ENCODE peak calls at places on chromosomes 1 and 21, in four cellular contexts. R, Z, W and I are unnamed samples.

GRCh38 chr1:154608522-154609294 is 722 bp upstream of the ADAR start:
- DNase-seq in R (peak; percentile 75), W (peak; percentile 79), Z (peak; percentile 59), I (peak; percentile 71)

GRCh38 chr1:14850563-14850962 is 252.1 kb downstream of the KAZN start:
- DNase-seq in W (no peak), Z (peak; percentile 1), R (no peak), I (no peak)

GRCh38 chr1:243447342-243447741 is 191.5 kb downstream of the SDCCAG8 start:
- DNase-seq in Z (no peak), W (no peak), R (no peak), I (no peak)

GRCh38 chr1:199029855-199030254 is 391.0 kb downstream of the PTPRC start:
- DNase-seq in Z (no peak), W (no peak), R (no peak), I (no peak)

GRCh38 chr1:235004840-235005391 is 123.7 kb downstream of the TOMM20 start:
- DNase-seq in R (no peak), W (no peak), Z (no peak), I (no peak)

GRCh38 chr1:150148834-150149489 is 754 bp upstream of the PLEKHO1 start:
- DNase-seq in R (no peak), Z (no peak), W (no peak), I (peak; percentile 51)

GRCh38 chr1:32197837-32198236 is 2.6 kb upstream of the CCDC28B start:
- DNase-seq in R (no peak), W (no peak), Z (no peak), I (no peak)

GRCh38 chr1:234841710-234842231 is 231.8 kb upstream of the IRF2BP2 start:
- DNase-seq in Z (no peak), W (no peak), R (no peak), I (no peak)

GRCh38 chr1:7679873-7680790 is 91.0 kb upstream of the VAMP3 start:
- DNase-seq in R (no peak), Z (peak; percentile 57), W (peak; percentile 47), I (no peak)

GRCh38 chr1:7511381-7511780 is 259.7 kb upstream of the VAMP3 start:
- DNase-seq in Z (no peak), W (no peak), R (no peak), I (no peak)

DNA sequence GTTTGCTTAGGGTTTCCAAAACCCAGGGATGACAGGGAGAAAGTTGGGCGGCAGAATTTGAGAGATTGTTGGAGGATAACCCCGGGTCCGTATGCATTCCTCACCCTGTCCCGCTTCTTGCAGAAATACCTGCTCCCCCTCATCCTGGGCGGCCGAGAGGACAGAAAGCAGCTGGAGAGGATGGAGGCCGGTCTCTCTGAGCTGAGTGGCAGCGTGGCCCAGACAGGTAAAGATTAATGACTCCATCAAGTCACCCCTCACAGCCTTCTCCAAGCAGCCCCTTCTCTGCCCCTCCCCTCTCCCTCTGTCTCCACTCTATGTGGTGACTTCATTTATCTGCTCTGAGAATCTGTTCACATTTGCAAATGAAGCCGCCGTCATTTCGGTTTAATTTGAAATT is 148.1 kb downstream of the PEX14 start:
- DNase-seq in R (no peak), W (no peak), Z (no peak), I (no peak)
- H3K9me3 ChIP-seq in R (no peaks in the 10 kb centered on the region), W (no peaks in the 10 kb centered on the region), Z (no peaks in the 10 kb centered on the region), I (no peaks in the 10 kb centered on the region)

GRCh38 chr1:247184254-247184653 is 12.4 kb upstream of the ZNF124 start:
- DNase-seq in Z (no peak), W (no peak), R (no peak), I (no peak)
- H3K9me3 ChIP-seq in Z (peaks cover 34% of the 10 kb centered on the region), W (peaks cover 5% of the 10 kb centered on the region), R (peaks cover 51% of the 10 kb centered on the region), I (peaks cover 4% of the 10 kb centered on the region)

GRCh38 chr1:238111081-238111480 is 220.4 kb upstream of the ZP4 start:
- DNase-seq in W (no peak), Z (no peak), R (no peak), I (no peak)
- H3K9me3 ChIP-seq in W (no peaks in the 10 kb centered on the region), Z (no peaks in the 10 kb centered on the region), R (no peaks in the 10 kb centered on the region), I (no peaks in the 10 kb centered on the region)

GRCh38 chr1:17991996-17992395 is 115.6 kb upstream of the IGSF21 start:
- DNase-seq in W (no peak), R (no peak), Z (no peak), I (no peak)
- H3K9me3 ChIP-seq in W (no peaks in the 10 kb centered on the region), R (no peaks in the 10 kb centered on the region), Z (no peaks in the 10 kb centered on the region), I (no peaks in the 10 kb centered on the region)

DNA sequence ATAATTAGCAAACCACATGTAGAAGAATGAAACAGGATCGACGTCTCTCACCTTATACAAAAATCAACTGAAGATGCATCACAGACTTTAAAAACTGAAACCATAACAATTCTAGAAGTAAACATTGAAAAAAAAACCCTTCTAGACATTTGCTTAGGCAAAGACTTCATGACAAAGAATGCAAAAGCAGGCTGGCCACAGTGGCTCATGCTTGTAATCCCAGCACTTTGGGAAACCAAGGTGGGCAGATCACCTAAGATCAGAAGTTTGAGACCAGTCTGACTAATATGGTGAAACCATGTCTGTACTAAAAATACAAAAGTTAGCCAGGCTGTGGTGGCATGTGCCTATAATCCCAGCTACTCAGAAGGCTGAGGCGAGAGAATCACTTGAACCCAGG is 1351.7 kb downstream of the MRPL39 start:
- DNase-seq in Z (no peak), W (no peak), R (no peak), I (no peak)
- H3K9me3 ChIP-seq in Z (no peaks in the 10 kb centered on the region), W (no peaks in the 10 kb centered on the region), R (no peaks in the 10 kb centered on the region), I (no peaks in the 10 kb centered on the region)

DNA sequence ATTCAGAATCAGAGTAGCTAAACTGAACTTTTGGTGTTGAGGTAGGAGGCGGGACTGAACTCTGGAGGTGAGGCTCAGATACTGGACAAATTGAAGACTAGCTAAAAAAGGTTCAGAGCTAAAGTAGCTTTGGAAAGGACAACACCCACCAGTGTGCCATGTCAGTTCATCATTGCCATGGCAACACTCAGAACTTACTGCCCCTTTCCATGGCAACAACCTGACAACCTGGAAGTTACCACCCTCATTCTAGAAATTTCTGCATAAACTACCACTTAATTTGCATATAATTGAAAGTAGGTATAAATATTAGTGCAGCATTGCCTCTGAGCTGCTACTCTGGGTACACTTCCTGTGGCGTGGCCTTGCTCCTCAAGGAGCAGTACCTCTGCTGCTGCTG is 30.3 kb upstream of the POGK start:
- DNase-seq in W (no peak), R (no peak), Z (no peak), I (no peak)
- H3K9me3 ChIP-seq in W (no peaks in the 10 kb centered on the region), R (no peaks in the 10 kb centered on the region), Z (no peaks in the 10 kb centered on the region), I (no peaks in the 10 kb centered on the region)

DNA sequence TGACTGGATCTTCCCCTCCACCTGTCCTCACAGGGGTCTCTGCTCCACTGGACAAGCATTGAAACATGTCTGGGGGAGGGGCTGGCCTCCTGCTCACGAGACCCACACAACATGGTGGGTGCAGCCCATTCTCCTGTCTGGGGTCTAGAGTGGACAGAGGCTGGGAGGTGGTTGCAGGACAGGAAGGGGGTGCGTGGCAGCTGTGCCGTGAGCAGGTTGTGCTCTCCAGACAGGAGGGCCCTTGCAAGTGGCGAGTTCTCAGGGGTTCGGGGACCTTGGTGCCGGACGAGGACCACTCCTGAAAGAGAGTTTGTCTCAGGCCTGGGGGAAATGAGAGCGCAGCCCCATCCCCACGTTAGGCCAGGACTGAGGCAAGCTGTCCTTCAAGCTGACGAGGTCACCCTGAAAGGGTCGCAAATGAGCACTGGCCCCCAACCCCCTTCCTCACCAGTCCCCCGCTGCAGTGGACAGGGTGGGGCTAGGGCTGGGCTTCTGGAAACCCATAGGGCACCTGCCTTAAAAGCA is 21.2 kb upstream of the TTC34 start:
- DNase-seq in W (no peak), R (no peak), Z (no peak), I (no peak)
- H3K9me3 ChIP-seq in W (peaks cover 96% of the 10 kb centered on the region), R (peaks cover 3% of the 10 kb centered on the region), Z (no peaks in the 10 kb centered on the region), I (no peaks in the 10 kb centered on the region)

DNA sequence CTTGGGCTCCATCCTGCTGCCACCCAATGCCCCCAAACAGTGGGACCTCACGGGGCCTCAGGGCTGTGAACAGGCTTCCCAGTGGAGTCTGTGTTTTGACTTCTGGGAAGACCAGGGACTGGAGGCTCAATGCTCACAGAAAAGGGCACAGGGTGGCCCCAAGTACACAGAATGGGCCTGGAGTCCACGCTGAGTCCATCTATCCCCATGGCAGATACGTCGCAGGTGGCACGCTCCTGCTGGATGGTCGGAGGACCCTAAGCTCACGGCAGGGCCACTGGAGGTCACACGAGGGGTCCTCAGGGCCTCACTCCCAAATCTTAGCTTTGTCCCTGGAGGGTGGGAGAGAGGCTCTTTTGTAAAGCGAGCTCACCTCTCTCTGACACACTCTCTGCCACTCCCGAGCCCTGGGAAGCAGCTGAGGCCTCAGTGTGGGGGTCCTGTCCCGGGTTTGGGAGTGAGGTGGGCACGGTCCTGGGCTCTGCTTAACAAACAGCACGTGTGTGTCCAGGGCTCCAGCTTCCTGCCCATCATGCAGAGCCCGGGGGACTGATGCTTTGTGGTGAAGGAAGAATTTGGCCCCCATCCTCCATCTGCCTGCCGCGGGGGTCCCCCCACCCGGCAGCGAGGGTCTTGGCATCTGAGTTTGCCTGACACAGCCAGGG is 27.2 kb upstream of the TTC34 start:
- DNase-seq in R (no peak), Z (no peak), W (no peak), I (no peak)
- H3K9me3 ChIP-seq in R (peaks cover 14% of the 10 kb centered on the region), Z (no peaks in the 10 kb centered on the region), W (peaks cover 97% of the 10 kb centered on the region), I (no peaks in the 10 kb centered on the region)

DNA sequence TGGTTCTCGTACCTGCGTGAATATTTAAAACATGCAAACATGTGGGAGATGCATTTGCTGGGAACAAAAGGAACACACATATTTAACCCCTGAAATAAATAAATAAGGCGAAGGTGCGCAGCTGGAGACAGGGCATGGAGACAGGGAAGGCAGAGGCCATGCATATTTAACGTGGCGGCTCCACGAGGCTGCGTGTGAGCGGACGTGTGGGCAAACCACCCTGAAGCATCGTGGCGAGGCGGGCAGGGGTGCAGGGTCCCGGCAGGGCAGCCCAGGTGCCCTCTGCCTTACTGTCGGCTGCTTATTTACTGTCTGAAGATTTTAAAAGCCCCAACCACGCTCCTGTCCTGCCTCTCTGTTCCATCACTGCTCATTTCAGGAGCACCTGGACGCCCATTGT is 104.0 kb upstream of the ACTRT2 start:
- DNase-seq in R (no peak), Z (no peak), W (no peak), I (no peak)
- H3K9me3 ChIP-seq in R (no peaks in the 10 kb centered on the region), Z (no peaks in the 10 kb centered on the region), W (peaks cover 86% of the 10 kb centered on the region), I (no peaks in the 10 kb centered on the region)

DNA sequence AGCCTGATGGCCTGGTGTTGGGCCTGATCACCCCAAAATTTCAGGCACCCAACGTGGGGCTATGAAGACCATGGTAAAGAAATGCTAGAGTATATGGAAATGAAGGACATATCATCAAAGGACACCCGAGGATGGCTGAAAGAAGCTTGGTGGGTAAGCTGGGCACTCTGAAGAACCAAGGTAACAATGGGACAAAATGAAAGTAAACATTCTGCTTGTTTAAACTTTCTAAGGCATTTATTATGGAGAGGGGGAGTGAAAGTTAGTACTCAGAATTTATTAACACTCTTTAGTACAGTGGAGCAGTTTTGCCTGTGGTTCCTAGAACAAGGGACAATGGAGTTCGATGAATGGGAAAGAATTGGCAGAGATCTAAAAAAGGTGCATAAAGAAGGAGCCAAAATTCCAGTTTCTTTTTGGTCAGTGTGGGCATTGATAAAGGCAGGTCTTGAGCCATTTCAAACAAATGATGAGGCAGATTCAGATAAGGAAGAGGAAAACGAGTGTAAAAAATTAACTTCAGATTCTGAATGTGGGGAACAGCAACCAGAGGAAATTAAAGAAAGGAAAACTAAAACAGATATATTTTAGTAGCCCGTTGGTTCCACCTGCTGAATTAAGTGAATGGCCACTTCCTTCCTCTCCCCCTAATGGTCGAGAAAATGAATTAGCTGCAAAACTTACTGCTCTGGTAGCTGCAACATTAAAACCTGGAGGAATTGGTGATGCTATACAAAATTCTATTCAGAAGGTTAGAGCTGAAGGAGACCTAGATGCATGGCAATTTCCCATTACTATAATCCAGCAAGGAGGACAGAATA is 8.4 kb upstream of the PM20D1 start:
- DNase-seq in Z (no peak), W (no peak), R (no peak), I (no peak)
- H3K9me3 ChIP-seq in Z (peaks cover 14% of the 10 kb centered on the region), W (no peaks in the 10 kb centered on the region), R (no peaks in the 10 kb centered on the region), I (no peaks in the 10 kb centered on the region)